ENCODE peak calls at places on chromosomes 16 and 17, in six cellular contexts. M is esophagus squamous epithelium; N is naive thymus-derived CD4-positive, alpha-beta T cell; L is lower lobe of right lung; Q is K562; R is uterus. E is an unnamed sample.

GRCh38 chr17:38579934-38580333 is 25.8 kb downstream of the SRCIN1 start:
- DNase-seq in R (peak; percentile 24), N (no peak), M (no peak), L (peak; percentile 67), Q (peak; percentile 77), E (no peak)

GRCh38 chr17:19003966-19004600 is 481 bp downstream of the FAM83G start:
- DNase-seq in M (no peak), R (peak; percentile 34), N (no peak), Q (peak; percentile 65), L (no peak), E (peak; percentile 57)

GRCh38 chr17:40290629-40291296 is 3.1 kb downstream of the CDC6 start:
- DNase-seq in R (peak; percentile 58), N (no peak), M (no peak), L (no peak), Q (peak; percentile 35), E (peak; percentile 75)

GRCh38 chr17:77928519-77929179 is 29.9 kb upstream of the TNRC6C start:
- DNase-seq in Q (no peak), L (no peak), R (no peak), N (no peak), M (no peak), E (no peak)

GRCh38 chr17:82031885-82032627 is 578 bp downstream of the RAC3 start:
- DNase-seq in M (no peak), Q (peak; percentile 88), L (no peak), R (no peak), N (no peak), E (peak; percentile 74)

GRCh38 chr16:80924372-80924978 is 82.2 kb downstream of the CMC2 start:
- DNase-seq in R (no peak), N (no peak), M (no peak), L (no peak), Q (peak; percentile 63), E (peak; percentile 45)

GRCh38 chr17:43125967-43126910 is 1.1 kb upstream of the BRCA1 start:
- DNase-seq in R (no peak), M (no peak), N (no peak), L (no peak), Q (peak; percentile 27), E (peak; percentile 3)

GRCh38 chr17:37025847-37026533 is 77.2 kb downstream of the AATF start:
- DNase-seq in L (no peak), N (no peak), Q (no peak), R (no peak), M (no peak), E (no peak)

GRCh38 chr17:69357701-69358100 is 30.8 kb upstream of the ABCA5 start:
- DNase-seq in M (no peak), Q (no peak), L (no peak), R (no peak), N (no peak), E (no peak)

GRCh38 chr17:27573971-27574525 is 56.9 kb upstream of the LGALS9 start:
- DNase-seq in N (no peak), L (no peak), R (no peak), M (no peak), Q (peak; percentile 85), E (no peak)

GRCh38 chr17:21352981-21353265 is 23.2 kb upstream of the KCNJ12 start:
- DNase-seq in M (no peak), N (no peak), R (no peak), L (no peak), Q (no peak), E (no peak)

GRCh38 chr17:41520821-41521521 is 2.3 kb upstream of the KRT15 start:
- DNase-seq in N (no peak), L (no peak), Q (peak; percentile 81), R (no peak), M (no peak), E (peak; percentile 90)

GRCh38 chr16:53433930-53434435 is 288 bp upstream of the RBL2 start:
- DNase-seq in M (no peak), R (peak; percentile 83), N (no peak), L (no peak), Q (peak; percentile 7), E (peak; percentile 84)

GRCh38 chr17:7238418-7239090 is 703 bp downstream of the PHF23 start:
- DNase-seq in R (no peak), L (no peak), Q (peak; percentile 56), M (no peak), N (no peak), E (peak; percentile 28)

GRCh38 chr17:7239091-7240027 is at the start of gene PHF23:
- DNase-seq in N (peak; percentile 91), M (peak; percentile 96), R (peak; percentile 99), Q (peak; percentile 96), L (peak; percentile 99), E (peak; percentile 100)

GRCh38 chr17:7241047-7241733 is 1.1 kb downstream of the GABARAP start:
- DNase-seq in M (no peak), N (no peak), R (no peak), L (no peak), Q (no peak), E (no peak)

GRCh38 chr17:7241783-7242716 is at the start of gene GABARAP:
- DNase-seq in L (peak; percentile 94), Q (peak; percentile 82), M (peak; percentile 54), R (peak; percentile 95), N (peak; percentile 85), E (peak; percentile 89)

DNA sequence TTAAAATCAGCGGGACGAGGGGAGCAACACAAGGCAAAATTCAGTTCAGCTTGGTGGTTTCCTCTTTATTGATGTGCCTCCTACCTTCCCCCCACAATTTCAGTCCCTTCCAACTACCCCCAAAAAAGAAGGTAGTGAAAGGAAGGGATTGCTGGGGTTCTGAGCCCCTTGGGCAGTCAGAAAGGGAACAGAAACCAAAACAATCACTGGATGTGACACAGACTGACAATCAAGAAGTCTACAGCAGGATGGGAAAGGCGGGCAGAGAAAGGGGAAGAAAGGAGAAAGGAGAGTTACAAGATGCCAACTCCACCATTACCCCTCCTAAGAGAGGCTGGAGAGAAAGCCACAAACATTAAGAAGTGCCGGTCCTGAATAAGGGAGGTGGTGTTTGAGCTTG is 1.1 kb upstream of the PHF23 start:
- DNase-seq in M (no peak), L (no peak), N (no peak), R (no peak), Q (no peak), E (no peak)
- H3K27ac ChIP-seq in M (peak overlapping the region; percentile 97), L (peak overlapping the region; percentile 96), N (peak overlapping the region; percentile 92), R (peak overlapping the region; percentile 99), Q (peak overlapping the region; percentile 98), E (no peak overlapping the region)

DNA sequence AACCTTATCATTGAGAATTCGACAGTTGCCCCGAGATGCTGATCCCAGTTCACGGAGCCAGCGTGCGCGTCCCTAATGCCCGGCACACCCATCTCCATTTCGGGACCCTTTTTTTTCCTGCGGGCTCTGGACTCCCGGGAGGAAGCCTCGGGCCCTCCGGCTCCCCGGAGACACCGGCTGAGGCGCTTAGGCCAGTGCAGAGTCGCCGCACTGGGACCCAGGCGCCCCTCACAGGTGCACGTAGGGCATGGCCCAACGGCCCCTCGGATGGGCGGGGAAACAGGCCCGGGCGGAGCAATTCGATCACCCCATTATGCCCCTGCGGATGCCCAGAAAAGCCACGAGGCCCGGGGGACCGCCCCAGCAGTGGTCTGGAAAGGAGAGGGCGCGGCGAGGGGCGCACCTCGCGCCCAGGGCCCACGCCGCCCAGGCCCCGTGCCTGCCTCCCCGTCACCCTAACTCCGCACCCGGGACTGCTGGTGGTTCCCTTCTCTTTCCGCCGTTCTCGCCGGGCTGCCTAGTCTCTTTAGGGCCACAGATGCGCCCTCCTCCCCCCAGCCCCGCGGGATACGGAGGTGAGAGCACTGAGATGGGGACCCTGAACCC is 18.5 kb upstream of the ZFHX3 start:
- DNase-seq in L (no peak), R (no peak), M (no peak), Q (no peak), N (no peak), E (no peak)
- H3K27ac ChIP-seq in L (peak overlapping the region; percentile 86), R (peak overlapping the region; percentile 82), M (peak overlapping the region; percentile 73), Q (no peak overlapping the region), N (no peak overlapping the region), E (peak overlapping the region; percentile 52)

GRCh38 chr17:72416905-72417304 is 296.1 kb downstream of the SOX9 start:
- DNase-seq in N (no peak), M (no peak), Q (no peak), R (no peak), L (no peak), E (no peak)

GRCh38 chr17:72414032-72414396 is 293.2 kb downstream of the SOX9 start:
- DNase-seq in Q (no peak), M (no peak), L (no peak), N (no peak), R (no peak), E (no peak)

GRCh38 chr17:72417627-72418026 is 296.8 kb downstream of the SOX9 start:
- DNase-seq in M (no peak), R (no peak), Q (no peak), N (no peak), L (no peak), E (no peak)

GRCh38 chr17:72414967-72415853 is 294.4 kb downstream of the SOX9 start:
- DNase-seq in Q (no peak), N (no peak), R (no peak), L (no peak), M (no peak), E (no peak)

DNA sequence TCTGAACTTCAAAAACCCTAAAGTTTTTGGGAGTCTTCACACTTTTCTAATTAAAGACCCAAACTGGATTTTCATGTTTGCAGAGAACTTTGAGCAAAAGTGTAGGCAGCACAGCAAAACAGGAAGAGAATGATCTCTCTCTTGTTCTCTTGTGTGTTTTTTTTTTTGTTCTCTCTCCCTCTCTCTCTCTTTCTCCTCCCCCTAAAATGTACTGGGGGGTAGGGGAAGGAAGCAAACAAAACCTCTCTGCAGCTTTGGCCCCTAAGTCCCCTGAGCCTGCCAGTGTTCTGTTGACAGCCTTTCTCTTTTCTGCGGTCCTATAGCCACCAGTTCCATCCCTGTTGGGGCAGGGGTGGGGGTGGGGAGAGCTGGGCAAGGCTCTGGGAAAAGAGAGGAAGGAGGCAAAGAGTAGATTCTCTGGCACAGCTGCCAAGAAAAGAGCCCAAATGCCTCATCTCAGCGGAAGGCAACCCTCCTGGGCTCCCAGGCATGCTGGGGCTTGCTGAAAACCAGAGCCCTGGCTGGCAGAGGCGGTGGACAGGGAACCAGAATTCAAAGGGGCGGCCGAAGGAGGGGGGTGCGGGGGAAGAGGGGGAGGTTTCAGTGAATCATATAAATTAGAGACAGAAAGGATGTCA is 295.4 kb downstream of the SOX9 start:
- DNase-seq in R (no peak), Q (no peak), L (no peak), N (no peak), M (no peak), E (no peak)
- H3K27ac ChIP-seq in R (no peak overlapping the region), Q (no peak overlapping the region), L (no peak overlapping the region), N (no peak overlapping the region), M (peak overlapping the region; percentile 51), E (no peak overlapping the region)

DNA sequence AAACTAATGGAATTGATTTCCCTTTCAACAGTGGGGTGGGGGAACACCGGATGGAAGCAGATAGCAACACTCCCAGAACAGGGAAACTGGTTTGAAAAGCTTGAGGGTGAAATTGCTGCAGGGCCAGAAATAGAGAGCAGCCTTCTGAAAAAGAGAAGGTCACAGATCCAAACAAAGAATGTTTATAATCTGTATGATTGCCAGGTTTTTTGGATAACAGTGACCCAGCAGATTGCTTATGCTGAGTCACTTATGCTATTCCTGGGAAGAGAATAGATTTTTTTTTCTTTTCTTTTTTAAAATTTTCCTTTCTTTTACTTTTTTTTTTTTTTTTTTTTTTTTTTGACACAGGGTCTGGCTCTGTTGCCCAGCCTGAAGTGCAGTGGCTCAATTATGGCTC is 641.3 kb downstream of the KCNJ2 start:
- DNase-seq in R (no peak), M (no peak), L (no peak), Q (no peak), N (no peak), E (no peak)
- H3K27ac ChIP-seq in R (no peak overlapping the region), M (no peak overlapping the region), L (no peak overlapping the region), Q (no peak overlapping the region), N (no peak overlapping the region), E (no peak overlapping the region)

E was measured in small intestine.